ENCODE peak calls at places on chromosome 17, in six cellular contexts. H is NCI-H460; Y is fibroblast of lung; W is HuH-7.5; U is CD4-positive, alpha-beta T cell; T is stimulated activated CD4-positive, alpha-beta T cell treated with anti-CD3 and anti-CD28 coated beads, Interleukin-4, amount 100 ng/mL, for 1 hour. I is an unnamed sample.

GRCh38 chr17:39404542-39405378 is 3.3 kb upstream of the FBXL20 start:
- DNase-seq in H (peak), Y (peak), W (no peak), U (no peak), T (no peak), I (no peak)

GRCh38 chr17:45790296-45790922 is 6.3 kb downstream of the CRHR1 start:
- DNase-seq in H (no peak), Y (no peak), W (no peak), U (no peak), T (no peak), I (no peak)

GRCh38 chr17:43453331-43453812 is 30.4 kb upstream of the DHX8 start:
- DNase-seq in H (no peak), Y (peak), W (no peak), U (no peak), T (no peak), I (no peak)

GRCh38 chr17:81607431-81607830 is 29.5 kb downstream of the NPLOC4 start:
- DNase-seq in H (no peak), Y (no peak), W (no peak), U (no peak), T (no peak), I (no peak)

GRCh38 chr17:79843475-79843916 is 4.3 kb upstream of the CBX4 start:
- DNase-seq in H (no peak), Y (no peak), W (no peak), U (peak), T (no peak), I (no peak)

GRCh38 chr17:7834554-7834890 is 505 bp downstream of the KDM6B start:
- DNase-seq in H (no peak), Y (peak), W (peak), U (peak), T (peak), I (peak)

GRCh38 chr17:79088266-79088996 is 13.8 kb downstream of the ENGASE start:
- DNase-seq in H (no peak), Y (no peak), W (no peak), U (no peak), T (no peak), I (no peak)

GRCh38 chr17:78935419-78936323 is 10.5 kb upstream of the TIMP2 start:
- DNase-seq in H (no peak), Y (peak), W (no peak), U (no peak), T (no peak), I (peak)

GRCh38 chr17:50514936-50515702 is 6.9 kb downstream of the MYCBPAP start:
- DNase-seq in H (no peak), Y (no peak), W (no peak), U (no peak), T (no peak), I (no peak)

GRCh38 chr17:19278729-19279128 is 41.6 kb downstream of the EPN2 start:
- DNase-seq in H (no peak), Y (no peak), W (no peak), U (no peak), T (no peak), I (no peak)

GRCh38 chr17:5516060-5516792 is 29.9 kb downstream of the MIS12 start:
- DNase-seq in H (peak), Y (peak), W (no peak), U (no peak), T (no peak), I (no peak)

GRCh38 chr17:77316191-77316641 is 175.4 kb downstream of the SEC14L1 start:
- DNase-seq in H (no peak), Y (peak), W (no peak), U (no peak), T (no peak), I (peak)

GRCh38 chr17:17191346-17191792 is 14.8 kb downstream of the PLD6 start:
- DNase-seq in H (no peak), Y (peak), W (no peak), U (no peak), T (no peak), I (no peak)

GRCh38 chr17:58337600-58338453 is 9.2 kb upstream of the TSPOAP1 start:
- DNase-seq in H (no peak), Y (peak), W (no peak), U (peak), T (peak), I (peak)

GRCh38 chr17:56808503-56808902 is 25.2 kb downstream of the C17orf67 start:
- DNase-seq in H (no peak), Y (no peak), W (no peak), U (no peak), T (no peak), I (no peak)

GRCh38 chr17:73747221-73748002 is 103.2 kb upstream of the SDK2 start:
- DNase-seq in H (no peak), Y (no peak), W (no peak), U (no peak), T (no peak), I (no peak)

GRCh38 chr17:17840751-17841591 is 4.2 kb upstream of the SREBF1 start:
- DNase-seq in H (no peak), Y (peak), W (no peak), U (no peak), T (no peak), I (no peak)

GRCh38 chr17:607341-608060 is 107.1 kb downstream of the VPS53 start:
- DNase-seq in H (no peak), Y (no peak), W (no peak), U (no peak), T (no peak), I (no peak)

GRCh38 chr17:81057777-81058176 is 22.8 kb downstream of the BAIAP2 start:
- DNase-seq in H (no peak), Y (no peak), W (no peak), U (no peak), T (no peak), I (no peak)

GRCh38 chr17:56786989-56787482 is 46.7 kb downstream of the C17orf67 start:
- DNase-seq in H (peak), Y (peak), W (no peak), U (no peak), T (peak), I (peak)

GRCh38 chr17:45782889-45783592 is 1.1 kb upstream of the CRHR1 start:
- DNase-seq in H (peak), Y (no peak), W (no peak), U (no peak), T (peak), I (no peak)

GRCh38 chr17:72476575-72476986 is 355.8 kb downstream of the SOX9 start:
- DNase-seq in H (no peak), Y (no peak), W (no peak), U (no peak), T (no peak), I (no peak)

GRCh38 chr17:74417178-74418045 is 14.5 kb upstream of the GPRC5C start:
- DNase-seq in H (peak), Y (no peak), W (peak), U (no peak), T (no peak), I (no peak)

GRCh38 chr17:74813793-74814192 is 37.6 kb upstream of the NAT9 start:
- DNase-seq in H (no peak), Y (no peak), W (no peak), U (no peak), T (no peak), I (no peak)

GRCh38 chr17:76264755-76265623 is at the start of gene UBALD2:
- DNase-seq in H (peak), Y (peak), W (peak), U (peak), T (peak), I (peak)

GRCh38 chr17:48591435-48592077 is 1.5 kb upstream of the HOXB3 start:
- DNase-seq in H (no peak), Y (peak), W (no peak), U (no peak), T (no peak), I (no peak)

GRCh38 chr17:70313450-70313849 is 144.1 kb downstream of the KCNJ2 start:
- DNase-seq in H (no peak), Y (peak), W (no peak), U (no peak), T (no peak), I (no peak)

GRCh38 chr17:20925091-20925490 is 117.7 kb downstream of the USP22 start:
- DNase-seq in H (no peak), Y (peak), W (no peak), U (no peak), T (no peak), I (no peak)

GRCh38 chr17:68497885-68498319 is 14.3 kb upstream of the PRKAR1A start:
- DNase-seq in H (no peak), Y (no peak), W (no peak), U (no peak), T (no peak), I (no peak)

GRCh38 chr17:45406107-45406506 is 26.6 kb downstream of the ARHGAP27 start:
- DNase-seq in H (no peak), Y (no peak), W (no peak), U (no peak), T (no peak), I (no peak)

GRCh38 chr17:27256225-27257030 is 37.5 kb upstream of the WSB1 start:
- DNase-seq in H (no peak), Y (peak), W (no peak), U (no peak), T (no peak), I (no peak)

GRCh38 chr17:50292465-50292864 is 18.2 kb downstream of the TMEM92 start:
- DNase-seq in H (no peak), Y (peak), W (no peak), U (no peak), T (no peak), I (no peak)

GRCh38 chr17:3827124-3827773 is 18.8 kb downstream of the NCBP3 start:
- DNase-seq in H (peak), Y (peak), W (peak), U (peak), T (peak), I (no peak)

GRCh38 chr17:80800775-80801391 is 190.8 kb upstream of the CHMP6 start:
- DNase-seq in H (no peak), Y (no peak), W (no peak), U (no peak), T (no peak), I (peak)

GRCh38 chr17:83015511-83015910 is 63.9 kb upstream of the METRNL start:
- DNase-seq in H (no peak), Y (no peak), W (no peak), U (no peak), T (no peak), I (peak)

GRCh38 chr17:71392715-71393567 is 727.9 kb upstream of the SOX9 start:
- DNase-seq in H (no peak), Y (peak), W (no peak), U (no peak), T (no peak), I (no peak)

GRCh38 chr17:60086822-60087591 is 8.3 kb upstream of the HEATR6 start:
- DNase-seq in H (no peak), Y (peak), W (no peak), U (no peak), T (no peak), I (no peak)

GRCh38 chr17:70947636-70948565 is 778.6 kb downstream of the KCNJ2 start:
- DNase-seq in H (no peak), Y (no peak), W (no peak), U (no peak), T (no peak), I (no peak)

GRCh38 chr17:79831367-79832210 is 7.7 kb downstream of the CBX4 start:
- DNase-seq in H (peak), Y (peak), W (no peak), U (no peak), T (no peak), I (no peak)

I was measured in coronary artery.